ENCODE peak calls at places on chromosomes 11 and 22, in ten cellular contexts. L is T-cell, Y is activated T-cell treated with anti-CD3 and anti-CD28 coated beads for 24 hours, C is neural crest cell, Q is EL, N is H4, I is left ventricle myocardium inferior, K is psoas muscle, B is Caco-2, W is erythroblast. S is an unnamed sample.

GRCh38 chr11:122882809-122883681 is 486 bp downstream of the JHY start:
- DNase-seq in L (peak), Y (peak), C (peak), Q (peak), N (peak), I (peak), K (peak), B (peak), W (peak), S (no peak)

GRCh38 chr11:102603576-102603975 is 21.6 kb downstream of the MMP20 start:
- DNase-seq in L (no peak), Y (no peak), C (no peak), Q (no peak), N (no peak), I (no peak), K (no peak), B (no peak), W (no peak), S (no peak)

GRCh38 chr11:26227311-26227710 is 104.6 kb upstream of the ANO3 start:
- DNase-seq in L (no peak), Y (no peak), C (no peak), Q (peak), N (peak), I (no peak), K (no peak), B (peak), W (no peak), S (peak)

GRCh38 chr22:17980638-17981051 is 43.7 kb downstream of the MICAL3 start:
- DNase-seq in L (peak), Y (peak), C (no peak), Q (no peak), N (no peak), I (peak), K (peak), B (peak), W (peak), S (no peak)

GRCh38 chr11:35850191-35850590 is 93.7 kb upstream of the LDLRAD3 start:
- DNase-seq in L (no peak), Y (no peak), C (no peak), Q (no peak), N (no peak), I (no peak), K (no peak), B (no peak), W (no peak), S (no peak)

GRCh38 chr11:15236514-15236913 is 121.8 kb downstream of the INSC start:
- DNase-seq in L (no peak), Y (no peak), C (no peak), Q (no peak), N (no peak), I (no peak), K (no peak), B (no peak), W (no peak), S (no peak)

GRCh38 chr11:89327885-89328284 is 150.2 kb downstream of the TYR start:
- DNase-seq in L (no peak), Y (no peak), C (no peak), Q (no peak), N (no peak), I (no peak), K (no peak), B (no peak), W (no peak), S (no peak)

GRCh38 chr22:23403720-23404688 is 176.1 kb downstream of the IGLL1 start:
- DNase-seq in L (no peak), Y (no peak), C (no peak), Q (no peak), N (no peak), I (no peak), K (no peak), B (no peak), W (no peak), S (no peak)

GRCh38 chr11:18394928-18395734 is 768 bp downstream of the LDHA start:
- DNase-seq in L (peak), Y (no peak), C (peak), Q (no peak), N (peak), I (no peak), K (no peak), B (peak), W (peak), S (no peak)

GRCh38 chr11:117505285-117505970 is 177.8 kb downstream of the CEP164 start:
- DNase-seq in L (no peak), Y (no peak), C (no peak), Q (no peak), N (no peak), I (no peak), K (no peak), B (no peak), W (no peak), S (no peak)

GRCh38 chr11:61888043-61888442 is 3.3 kb downstream of the FADS3 start:
- DNase-seq in L (no peak), Y (no peak), C (no peak), Q (peak), N (peak), I (peak), K (peak), B (no peak), W (no peak), S (no peak)